ENCODE peak calls at places on chromosome 15, in four cellular contexts. L is COR-L47, K is LoVo, P is stromal cell of bone marrow. N is an unnamed sample.

GRCh38 chr15:95162069-95162468 is 930.7 kb downstream of the MCTP2 start:
- DNase-seq in P (no peak), L (no peak), K (no peak), N (no peak)

GRCh38 chr15:77966540-77967290 is 110.8 kb downstream of the TBC1D2B start:
- DNase-seq in L (no peak), P (peak), K (peak), N (no peak)

GRCh38 chr15:57505949-57506391 is 85.7 kb upstream of the MYZAP start:
- DNase-seq in P (no peak), K (no peak), L (no peak), N (peak)

GRCh38 chr15:78204351-78205309 is 29.7 kb downstream of the ACSBG1 start:
- DNase-seq in P (no peak), K (no peak), L (no peak), N (no peak)

GRCh38 chr15:39242345-39242744 is 338.5 kb upstream of the THBS1 start:
- DNase-seq in K (peak), P (peak), L (no peak), N (no peak)

GRCh38 chr15:80185152-80185551 is 32.4 kb downstream of the FAH start:
- DNase-seq in K (no peak), L (no peak), P (no peak), N (no peak)

GRCh38 chr15:75335705-75336355 is at the start of gene COMMD4:
- DNase-seq in K (peak), P (peak), L (peak), N (peak)

GRCh38 chr15:76065267-76065666 is 5.5 kb downstream of the TMEM266 start:
- DNase-seq in K (no peak), P (no peak), L (no peak), N (no peak)

GRCh38 chr15:66508293-66508883 is 3.3 kb downstream of the ZWILCH start:
- DNase-seq in K (no peak), L (no peak), P (no peak), N (no peak)

GRCh38 chr15:63156708-63157065 is 590 bp downstream of the RPS27L start:
- DNase-seq in K (no peak), P (no peak), L (no peak), N (peak)

GRCh38 chr15:37106490-37107001 is 6.2 kb upstream of the MEIS2 start:
- DNase-seq in L (peak), P (no peak), K (peak), N (no peak)

GRCh38 chr15:34664418-34664817 is 81.0 kb upstream of the GOLGA8B start:
- DNase-seq in L (no peak), P (no peak), K (no peak), N (no peak)

GRCh38 chr15:35741881-35742280 is 195.9 kb upstream of the DPH6 start:
- DNase-seq in L (no peak), K (no peak), P (no peak), N (no peak)

GRCh38 chr15:52414936-52415335 is 113.7 kb downstream of the MYO5A start:
- DNase-seq in L (no peak), K (no peak), P (no peak), N (no peak)

GRCh38 chr15:88920186-88920891 is 7.2 kb upstream of the MFGE8 start:
- DNase-seq in P (peak), K (peak), L (no peak), N (no peak)

GRCh38 chr15:93024716-93025624 is 64.0 kb downstream of the RGMA start:
- DNase-seq in K (no peak), L (no peak), P (no peak), N (no peak)

GRCh38 chr15:66766282-66767228 is 64.5 kb downstream of the SMAD6 start:
- DNase-seq in L (no peak), P (peak), K (no peak), N (peak)

GRCh38 chr15:92170897-92171296 is 222.8 kb upstream of the ST8SIA2 start:
- DNase-seq in L (no peak), K (no peak), P (no peak), N (no peak)

GRCh38 chr15:67829647-67830504 is 4.6 kb downstream of the SKOR1 start:
- DNase-seq in P (no peak), K (no peak), L (no peak), N (no peak)

GRCh38 chr15:91021516-91022074 is 799 bp downstream of the VPS33B start:
- DNase-seq in L (peak), P (peak), K (no peak), N (no peak)

N was measured in left colon.